ENCODE peak calls at places on chromosomes 6 and 20, in five cellular contexts. O is H9, V is NB4, J is hepatocyte, P is progenitor cell of endocrine pancreas. R is an unnamed sample.

GRCh38 chr20:45355209-45355608 is 7.0 kb upstream of the SDC4 start:
- DNase-seq in J (peak), P (no peak), V (no peak), O (no peak), R (no peak)

GRCh38 chr6:51161752-51162151 is 343.1 kb downstream of the TFAP2B start:
- DNase-seq in J (no peak), P (no peak), V (no peak), O (no peak), R (no peak)

GRCh38 chr6:166877906-166878305 is 78.4 kb downstream of the RNASET2 start:
- DNase-seq in V (no peak), J (no peak), P (no peak), O (no peak), R (no peak)

GRCh38 chr20:37238426-37238825 is 23.2 kb downstream of the GHRH start:
- DNase-seq in O (no peak), P (no peak), J (no peak), V (no peak), R (no peak)

GRCh38 chr20:44701116-44701865 is 13.9 kb upstream of the CCN5 start:
- DNase-seq in P (no peak), J (no peak), O (peak), V (no peak), R (no peak)

GRCh38 chr6:107108201-107108890 is 7.0 kb downstream of the BEND3 start:
- DNase-seq in V (peak), J (no peak), O (no peak), P (no peak), R (no peak)

GRCh38 chr6:29827579-29828470 is at the start of gene HLA-G:
- DNase-seq in P (no peak), J (no peak), O (peak), V (no peak), R (no peak)

GRCh38 chr20:3077618-3078134 is 6.3 kb downstream of the OXT start:
- DNase-seq in O (no peak), J (no peak), V (no peak), P (no peak), R (no peak)

GRCh38 chr6:162778603-162779002 is 50.8 kb downstream of the PACRG start:
- DNase-seq in P (no peak), V (no peak), O (no peak), J (no peak), R (no peak)

GRCh38 chr6:8852332-8852731 is 417.0 kb upstream of the SLC35B3 start:
- DNase-seq in V (peak), O (no peak), J (no peak), P (no peak), R (no peak)

GRCh38 chr6:54992789-54993188 is 146.2 kb downstream of the FAM83B start:
- DNase-seq in J (no peak), O (peak), P (no peak), V (peak), R (no peak)

GRCh38 chr20:38210741-38211140 is 45.7 kb upstream of the TGM2 start:
- DNase-seq in O (no peak), J (no peak), P (no peak), V (no peak), R (no peak)

GRCh38 chr6:48893048-48893447 is 570.0 kb downstream of the MMUT start:
- DNase-seq in J (no peak), V (no peak), P (no peak), O (no peak), R (no peak)

GRCh38 chr20:25049261-25050060 is 8.5 kb downstream of the ACSS1 start:
- DNase-seq in V (no peak), O (no peak), P (no peak), J (no peak), R (no peak)

GRCh38 chr20:58081842-58082241 is 146.6 kb downstream of the ANKRD60 start:
- DNase-seq in J (no peak), P (no peak), V (no peak), O (no peak), R (no peak)

GRCh38 chr20:53547664-53548239 is 45.9 kb downstream of the ZNF217 start:
- DNase-seq in V (peak), J (peak), P (peak), O (peak), R (peak)

GRCh38 chr6:39791311-39791710 is 865 bp upstream of the DAAM2 start:
- DNase-seq in O (no peak), P (no peak), J (no peak), V (peak), R (no peak)

GRCh38 chr20:55977723-55978481 is 27.4 kb downstream of the CBLN4 start:
- DNase-seq in O (no peak), V (no peak), P (no peak), J (no peak), R (no peak)

GRCh38 chr6:156910938-156911337 is 133.8 kb downstream of the ARID1B start:
- DNase-seq in O (no peak), V (no peak), P (no peak), J (no peak), R (no peak)

GRCh38 chr6:113481910-113482309 is 375.2 kb upstream of the MARCKS start:
- DNase-seq in O (no peak), V (no peak), P (no peak), J (no peak), R (no peak)

GRCh38 chr6:160088069-160088773 is 33.4 kb upstream of the SLC22A1 start:
- DNase-seq in P (peak), V (peak), J (peak), O (peak), R (peak)

GRCh38 chr20:14879839-14880238 is 542.4 kb upstream of the FLRT3 start:
- DNase-seq in O (no peak), P (no peak), J (no peak), V (no peak), R (no peak)

GRCh38 chr20:53737404-53738038 is 143.9 kb upstream of the ZNF217 start:
- DNase-seq in O (no peak), V (peak), J (no peak), P (no peak), R (no peak)

GRCh38 chr20:3000852-3001523 is 42.4 kb upstream of the GNRH2 start:
- DNase-seq in O (no peak), V (peak), P (no peak), J (peak), R (no peak)

DNA sequence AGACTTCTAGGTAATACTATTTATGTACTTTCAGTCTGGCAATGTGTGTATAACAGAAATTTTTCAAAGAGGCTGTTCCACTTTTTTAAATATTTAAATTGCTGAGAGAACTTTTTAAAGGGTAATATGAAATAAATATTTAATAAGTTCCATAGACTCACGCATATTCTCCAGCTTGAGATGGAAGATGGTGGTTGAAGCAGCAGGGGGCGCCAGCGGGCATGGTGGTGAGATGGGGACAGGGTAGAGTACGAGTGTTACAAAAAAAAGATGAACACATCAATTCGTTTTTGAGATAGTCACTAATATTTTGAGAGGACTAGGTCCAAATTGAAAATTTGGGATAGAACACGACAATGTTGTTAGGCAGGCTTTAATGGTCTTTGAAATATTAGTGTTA is 68.4 kb downstream of the RSPO3 start:
- DNase-seq in O (peak), V (peak), J (peak), P (peak), R (no peak)
- TF ChIP-seq CTCF in O (peak), V (peak), J (peak), P (peak), R (peak)

GRCh38 chr6:94074764-94075163 is 655.4 kb upstream of the EPHA7 start:
- DNase-seq in O (no peak), V (no peak), P (no peak), J (no peak), R (no peak)

GRCh38 chr6:94071835-94072234 is 652.5 kb upstream of the EPHA7 start:
- DNase-seq in P (no peak), J (peak), O (no peak), V (peak), R (no peak)
- TF ChIP-seq CTCF in P (peak), J (peak), O (peak), V (no peak), R (peak)

GRCh38 chr20:12788936-12789335 is 219.8 kb upstream of the SPTLC3 start:
- DNase-seq in J (no peak), P (no peak), V (no peak), O (no peak), R (no peak)
- TF ChIP-seq CTCF in J (no peak), P (no peak), V (no peak), O (no peak), R (no peak)

DNA sequence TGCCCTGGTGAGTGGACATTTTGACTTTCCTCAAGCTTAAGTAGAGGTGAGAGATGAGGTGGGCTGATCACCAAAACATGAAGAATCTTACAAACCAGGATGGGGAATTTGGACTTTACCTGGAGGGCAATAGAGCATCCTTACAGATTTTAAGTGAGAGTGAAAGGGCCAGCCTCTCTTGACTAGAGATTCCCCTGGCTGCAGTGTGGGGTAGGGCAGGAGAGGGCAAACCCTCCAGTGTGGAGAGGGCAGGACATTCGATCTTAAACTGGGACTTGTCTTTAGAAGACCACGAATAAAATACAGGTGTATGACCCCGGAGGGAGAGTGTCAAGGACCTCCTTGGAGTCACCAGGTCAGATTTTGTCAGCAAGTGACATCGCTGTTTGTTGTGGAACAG is 105.1 kb downstream of the SNAP25 start:
- DNase-seq in V (no peak), J (no peak), O (no peak), P (no peak), R (no peak)
- TF ChIP-seq CTCF in V (no peak), J (no peak), O (peak), P (no peak), R (no peak)

GRCh38 chr6:169978615-169979161 is 227.3 kb downstream of the ERMARD start:
- DNase-seq in O (no peak), V (no peak), J (no peak), P (no peak), R (no peak)
- TF ChIP-seq CTCF in O (no peak), V (no peak), J (no peak), P (no peak), R (no peak)

DNA sequence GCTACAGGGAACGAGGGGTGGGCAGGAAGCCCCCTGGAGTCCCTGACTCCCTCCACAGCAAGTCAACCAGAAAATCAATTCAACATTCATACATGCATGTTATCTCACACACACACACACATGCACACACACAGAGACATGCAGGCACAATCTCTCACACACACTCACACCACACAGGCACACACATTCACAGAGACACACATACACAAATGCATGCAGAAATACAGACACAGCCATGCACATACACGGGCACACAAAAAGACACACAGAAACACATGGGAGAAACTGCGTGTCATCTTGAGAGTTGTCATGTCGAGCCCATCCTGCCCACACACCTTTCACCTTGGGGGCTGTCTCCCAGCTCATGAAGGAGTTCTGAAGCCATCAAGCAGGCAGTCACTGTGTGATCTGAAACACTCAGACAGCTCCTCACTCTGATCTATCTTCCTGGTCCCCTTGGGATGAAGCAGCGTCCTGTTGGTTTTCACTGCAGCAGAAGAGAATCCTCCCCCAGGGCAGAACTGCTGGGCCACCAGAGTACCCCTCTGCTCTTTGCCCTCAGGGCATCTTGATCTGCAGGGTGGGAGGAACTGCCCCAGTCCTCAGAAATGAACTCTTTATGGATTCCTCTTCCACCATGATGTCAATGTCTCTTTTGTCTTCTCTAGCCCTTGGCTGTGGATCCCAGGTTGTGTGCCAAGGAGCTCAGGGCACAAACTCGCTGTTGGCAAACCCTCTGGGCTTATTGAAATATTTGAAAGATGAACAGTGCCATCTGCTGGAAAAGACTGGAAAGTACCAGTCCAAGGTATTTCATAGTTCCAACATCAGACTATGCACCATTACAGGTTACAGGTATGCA is 8.8 kb downstream of the RAET1L start:
- DNase-seq in V (peak), P (peak), O (no peak), J (peak), R (peak)
- TF ChIP-seq CTCF in V (peak), P (peak), O (peak), J (peak), R (peak)

GRCh38 chr6:70210462-70210861 is 92.4 kb downstream of the COL9A1 start:
- DNase-seq in P (no peak), V (peak), O (no peak), J (no peak), R (no peak)
- TF ChIP-seq CTCF in P (peak), V (peak), O (peak), J (peak), R (no peak)

GRCh38 chr6:99912657-99913056 is 81.4 kb downstream of the MCHR2 start:
- DNase-seq in P (no peak), O (no peak), V (no peak), J (no peak), R (no peak)
- TF ChIP-seq CTCF in P (no peak), O (no peak), V (no peak), J (no peak), R (no peak)

R was measured in D721Med.